ENCODE peak calls at places on chromosomes 4 and X, in ten cellular contexts. T is GM13976, G is NCI-H1105 treated with DMSO at 0.1 percent for 48 hours, C is NCI-H1436, X is germinal center, V is hypothalamus, O is activated T-cell treated with anti-CD3 and anti-CD28 coated beads for 1 hour, R is HuH-7.5, Q is H7, W is omental fat pad. S is an unnamed sample.

GRCh38 chr4:55395529-55396304 is at the start of gene TMEM165:
- DNase-seq in T (peak; percentile 95), G (peak; percentile 73), C (peak; percentile 90), X (peak; percentile 93), V (peak; percentile 88), O (peak; percentile 79), R (peak; percentile 69), Q (peak; percentile 96), W (peak; percentile 65), S (peak; percentile 93)

GRCh38 chr4:107951551-107951950 is 20.2 kb downstream of the CYP2U1 start:
- DNase-seq in T (no peak), G (no peak), C (no peak), X (no peak), V (no peak), O (no peak), R (no peak), Q (no peak), W (no peak), S (no peak)

GRCh38 chr4:111664546-111664945 is 480.7 kb upstream of the FAM241A start:
- DNase-seq in T (no peak), G (no peak), C (no peak), X (no peak), V (no peak), O (no peak), R (no peak), Q (no peak), W (no peak), S (no peak)

GRCh38 chr4:54566608-54567007 is 91.1 kb upstream of the KIT start:
- DNase-seq in T (no peak), G (peak; percentile 60), C (no peak), X (no peak), V (no peak), O (no peak), R (no peak), Q (no peak), W (no peak), S (no peak)

GRCh38 chr4:77695769-77696168 is 90.1 kb downstream of the CXCL13 start:
- DNase-seq in T (no peak), G (no peak), C (no peak), X (no peak), V (no peak), O (no peak), R (no peak), Q (no peak), W (no peak), S (no peak)

GRCh38 chr4:159195400-159195799 is 92.5 kb downstream of the RAPGEF2 start:
- DNase-seq in T (no peak), G (no peak), C (no peak), X (no peak), V (no peak), O (no peak), R (no peak), Q (no peak), W (no peak), S (no peak)

GRCh38 chr4:151324449-151325319 is 721 bp downstream of the SH3D19 start:
- DNase-seq in T (peak; percentile 35), G (no peak), C (no peak), X (no peak), V (peak; percentile 29), O (no peak), R (peak; percentile 32), Q (peak; percentile 77), W (no peak), S (peak; percentile 42)

GRCh38 chr4:20422398-20422797 is 170.7 kb downstream of the SLIT2 start:
- DNase-seq in T (no peak), G (peak; percentile 63), C (peak; percentile 2), X (peak; percentile 35), V (peak; percentile 5), O (peak; percentile 1), R (no peak), Q (peak; percentile 19), W (no peak), S (no peak)

GRCh38 chrX:47321386-47321785 is 49.0 kb upstream of the ZNF157 start:
- DNase-seq in T (no peak), G (peak; percentile 3), C (no peak), X (no peak), V (peak; percentile 71), O (no peak), R (no peak), Q (peak; percentile 82), W (peak; percentile 31), S (no peak)

GRCh38 chr4:76028242-76028859 is 5.1 kb upstream of the CXCL10 start:
- DNase-seq in T (no peak), G (peak; percentile 2), C (no peak), X (no peak), V (no peak), O (no peak), R (no peak), Q (no peak), W (no peak), S (no peak)

GRCh38 chr4:51942108-51942832 is 77.9 kb downstream of the LRRC66 start:
- DNase-seq in T (no peak), G (no peak), C (no peak), X (no peak), V (no peak), O (no peak), R (no peak), Q (no peak), W (no peak), S (no peak)

S was measured in breast epithelium.